ENCODE peak calls at places on chromosomes 13 and 19, in seven cellular contexts. Y is mesenchymal stem cell, Q is IMR-90, Z is H9, I is neuronal stem cell, D is trophoblast cell, X is H1. J is an unnamed sample.

GRCh38 chr19:52716578-52716977 is 18.3 kb downstream of the ZNF611 start:
- DNase-seq in I (no peak), X (peak), Z (peak), Y (no peak), Q (no peak), D (no peak), J (peak)

GRCh38 chr19:4472174-4472974 is at the start of gene HDGFL2:
- DNase-seq in X (no peak), Y (no peak), D (no peak), I (no peak), Q (no peak), Z (no peak), J (no peak)

GRCh38 chr19:45809643-45810159 is 5.4 kb downstream of the RSPH6A start:
- DNase-seq in X (no peak), D (no peak), Q (peak), Z (peak), Y (peak), I (no peak), J (peak)

GRCh38 chr13:66860868-66861447 is 369.2 kb downstream of the PCDH9 start:
- DNase-seq in X (no peak), Z (no peak), I (no peak), Q (no peak), D (no peak), Y (peak), J (no peak)

GRCh38 chr13:97544041-97544765 is 110.2 kb downstream of the RAP2A start:
- DNase-seq in Q (peak), Z (no peak), I (no peak), Y (peak), D (peak), X (no peak), J (no peak)

GRCh38 chr13:95181586-95181985 is 119.7 kb downstream of the ABCC4 start:
- DNase-seq in X (no peak), Y (peak), Z (no peak), I (no peak), Q (no peak), D (no peak), J (no peak)

GRCh38 chr13:105587786-105588185 is 947.7 kb downstream of the EFNB2 start:
- DNase-seq in Z (no peak), Y (no peak), Q (peak), X (no peak), I (no peak), D (peak), J (peak)

GRCh38 chr13:20206836-20207235 is 14.1 kb upstream of the GJB2 start:
- DNase-seq in I (no peak), Q (no peak), X (no peak), Y (no peak), Z (no peak), D (no peak), J (no peak)

GRCh38 chr19:48695743-48696352 is at the start of gene FUT2:
- DNase-seq in Y (no peak), Q (no peak), X (peak), I (no peak), D (peak), Z (peak), J (peak)

GRCh38 chr19:35410487-35410886 is 37.6 kb upstream of the FFAR2 start:
- DNase-seq in I (no peak), Z (no peak), Y (no peak), D (no peak), Q (no peak), X (no peak), J (no peak)

GRCh38 chr13:37208052-37208451 is 102.6 kb upstream of the CSNK1A1L start:
- DNase-seq in I (no peak), Z (no peak), Y (no peak), X (no peak), D (no peak), Q (peak), J (peak)

GRCh38 chr19:46537136-46538097 is 41.8 kb upstream of the PNMA8B start:
- DNase-seq in D (peak), X (peak), Q (peak), Y (peak), I (no peak), Z (peak), J (peak)

GRCh38 chr19:41849067-41849466 is 4.2 kb downstream of the DMRTC2 start:
- DNase-seq in Y (no peak), D (no peak), I (no peak), Q (no peak), Z (no peak), X (no peak), J (no peak)

GRCh38 chr13:29707876-29708543 is 112.5 kb upstream of the SLC7A1 start:
- DNase-seq in Y (peak), I (peak), Z (peak), X (peak), Q (peak), D (peak), J (peak)

GRCh38 chr13:21079761-21080730 is 18.7 kb upstream of the LATS2 start:
- DNase-seq in Y (peak), D (peak), X (no peak), Z (no peak), I (no peak), Q (peak), J (peak)

GRCh38 chr13:23870356-23871146 is 18.6 kb downstream of the MIPEP start:
- DNase-seq in D (no peak), Y (no peak), I (no peak), X (no peak), Q (no peak), Z (no peak), J (no peak)

GRCh38 chr19:491146-491741 is 5.0 kb upstream of the MADCAM1 start:
- DNase-seq in X (peak), Q (no peak), D (peak), Z (peak), I (no peak), Y (no peak), J (peak)

GRCh38 chr13:94267581-94267980 is 211.9 kb downstream of the DCT start:
- DNase-seq in Q (no peak), I (no peak), X (no peak), Z (no peak), D (no peak), Y (peak), J (no peak)

GRCh38 chr19:38062959-38063786 is 156.2 kb downstream of the SIPA1L3 start:
- DNase-seq in Q (peak), Z (no peak), Y (peak), I (no peak), D (no peak), X (no peak), J (no peak)

GRCh38 chr19:48102870-48103751 is 7.5 kb downstream of the PLA2G4C start:
- DNase-seq in X (peak), Z (peak), Q (peak), Y (no peak), I (peak), D (peak), J (peak)

GRCh38 chr19:7492142-7493055 is 3.6 kb upstream of the PEX11G start:
- DNase-seq in I (no peak), X (no peak), D (peak), Q (no peak), Z (no peak), Y (peak), J (no peak)

GRCh38 chr13:76636881-76637280 is 249.3 kb downstream of the KCTD12 start:
- DNase-seq in Z (no peak), I (no peak), Y (no peak), X (no peak), D (no peak), Q (no peak), J (no peak)

GRCh38 chr13:20664304-20664703 is 39.2 kb upstream of the IL17D start:
- DNase-seq in Z (no peak), Y (no peak), Q (no peak), X (no peak), D (no peak), I (no peak), J (no peak)

GRCh38 chr19:13925990-13926389 is 12.2 kb downstream of the PODNL1 start:
- DNase-seq in I (no peak), Z (no peak), Y (no peak), Q (no peak), X (no peak), D (no peak), J (no peak)
- H2BK5ac ChIP-seq in I (no peak), Z (no peak), Y (no peak), Q (no peak), X (no peak), D (no peak), J (no peak)

DNA sequence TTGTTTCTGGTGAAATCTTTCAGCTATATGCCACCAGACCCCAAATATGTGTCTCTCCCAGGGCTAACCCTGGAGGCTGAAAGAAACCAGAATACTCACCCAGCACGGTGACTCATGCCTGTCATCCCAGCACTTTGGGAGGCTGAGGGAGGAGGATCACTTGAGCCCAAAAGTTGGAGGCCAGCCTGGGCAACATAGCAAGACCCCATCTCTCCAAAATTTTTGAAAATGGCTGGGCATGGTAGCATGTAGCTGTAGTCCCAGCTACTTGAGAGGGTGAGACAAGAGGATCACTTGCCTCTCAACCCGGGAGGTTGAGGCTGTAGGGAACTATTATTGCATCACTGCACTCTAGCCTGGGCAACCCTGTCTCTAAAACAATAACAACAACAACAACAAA is 76.1 kb upstream of the UQCRFS1 start:
- DNase-seq in X (no peak), I (no peak), Q (no peak), Z (no peak), Y (no peak), D (no peak), J (no peak)
- H3K27ac ChIP-seq in X (no peak), I (no peak), Q (no peak), Z (no peak), Y (no peak), D (no peak), J (no peak)

DNA sequence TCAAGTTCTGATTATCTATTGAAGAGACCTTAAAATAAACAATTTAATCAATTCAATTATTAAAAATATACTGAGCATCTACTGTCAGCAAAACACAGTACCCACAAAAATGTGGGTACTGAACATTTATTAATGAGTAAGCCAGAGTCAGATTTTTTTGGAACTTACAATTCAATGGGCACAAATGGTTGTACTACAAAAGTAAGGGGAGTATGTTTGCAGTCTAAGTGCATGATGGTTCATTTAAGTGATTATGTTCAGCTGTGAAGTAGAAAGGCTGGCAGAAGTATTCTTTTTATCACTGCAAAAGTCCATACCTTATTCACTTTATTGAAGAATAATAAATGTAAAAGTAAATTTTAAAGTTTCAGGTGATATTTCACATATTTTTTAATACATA is 27.6 kb downstream of the FGF14 start:
- DNase-seq in D (no peak), I (no peak), Q (no peak), Y (no peak), X (no peak), Z (no peak), J (no peak)
- H3K23ac ChIP-seq in D (no peak), I (no peak), Q (no peak), Y (no peak), X (no peak), Z (no peak), J (no peak)

GRCh38 chr19:17049711-17050280 is 23.2 kb upstream of the CPAMD8 start:
- DNase-seq in Q (peak), I (no peak), Z (no peak), X (no peak), D (peak), Y (peak), J (no peak)
- H2BK5ac ChIP-seq in Q (no peak), I (no peak), Z (no peak), X (no peak), D (no peak), Y (no peak), J (no peak)

J was measured in mesendoderm.